ENCODE peak calls at places on chromosomes 1 and 21, in five cellular contexts. One of them, this sample, is unnamed.
A peak's percentile ranks its signal among the peaks of the same experiment; 100 is the strongest.

GRCh38 chr1:156707486-156708244 is 2.3 kb upstream of the CRABP2 start:
- DNase-seq in mammary epithelial cell: no peak
- DNase-seq in astrocyte: no peak
- DNase-seq in tibial artery: no peak
- DNase-seq in sigmoid colon: no peak
- DNase-seq in this sample: no peak

GRCh38 chr1:15215116-15215515 is 31.9 kb upstream of the FHAD1 start:
- DNase-seq in astrocyte: no peak
- DNase-seq in tibial artery: no peak
- DNase-seq in sigmoid colon: peak; percentile 72
- DNase-seq in mammary epithelial cell: no peak
- DNase-seq in this sample: no peak

GRCh38 chr1:168636200-168636599 is 59.8 kb downstream of the XCL1 start:
- DNase-seq in mammary epithelial cell: peak; percentile 72
- DNase-seq in astrocyte: no peak
- DNase-seq in tibial artery: no peak
- DNase-seq in sigmoid colon: no peak
- DNase-seq in this sample: peak; percentile 29

GRCh38 chr1:41483960-41484844 is at the start of gene EDN2:
- DNase-seq in sigmoid colon: peak; percentile 84
- DNase-seq in tibial artery: no peak
- DNase-seq in astrocyte: no peak
- DNase-seq in mammary epithelial cell: peak; percentile 66
- DNase-seq in this sample: peak; percentile 47

GRCh38 chr1:20616468-20617156 is 16.6 kb upstream of the PINK1 start:
- DNase-seq in tibial artery: no peak
- DNase-seq in sigmoid colon: no peak
- DNase-seq in astrocyte: no peak
- DNase-seq in mammary epithelial cell: no peak
- DNase-seq in this sample: no peak

GRCh38 chr21:31213787-31214186 is 130.3 kb downstream of the TIAM1 start:
- DNase-seq in mammary epithelial cell: no peak
- DNase-seq in astrocyte: no peak
- DNase-seq in sigmoid colon: no peak
- DNase-seq in tibial artery: no peak
- DNase-seq in this sample: no peak

GRCh38 chr1:41241748-41242644 is at the start of gene SCMH1:
- DNase-seq in mammary epithelial cell: peak; percentile 25
- DNase-seq in tibial artery: peak; percentile 76
- DNase-seq in astrocyte: peak; percentile 12
- DNase-seq in sigmoid colon: peak; percentile 72
- DNase-seq in this sample: peak; percentile 4

GRCh38 chr1:172630868-172631267 is 28.0 kb upstream of the FASLG start:
- DNase-seq in astrocyte: peak; percentile 33
- DNase-seq in mammary epithelial cell: no peak
- DNase-seq in sigmoid colon: no peak
- DNase-seq in tibial artery: no peak
- DNase-seq in this sample: no peak

GRCh38 chr1:109789771-109790170 is 26.0 kb upstream of the EPS8L3 start:
- DNase-seq in sigmoid colon: peak; percentile 53
- DNase-seq in mammary epithelial cell: no peak
- DNase-seq in tibial artery: peak; percentile 49
- DNase-seq in astrocyte: no peak
- DNase-seq in this sample: peak; percentile 9

GRCh38 chr1:109787845-109788605 is 24.3 kb upstream of the EPS8L3 start:
- DNase-seq in sigmoid colon: peak; percentile 55
- DNase-seq in tibial artery: peak; percentile 56
- DNase-seq in mammary epithelial cell: no peak
- DNase-seq in astrocyte: no peak
- DNase-seq in this sample: no peak

GRCh38 chr1:109790329-109790728 is 26.6 kb upstream of the EPS8L3 start:
- DNase-seq in tibial artery: no peak
- DNase-seq in sigmoid colon: no peak
- DNase-seq in mammary epithelial cell: no peak
- DNase-seq in astrocyte: no peak
- DNase-seq in this sample: no peak

GRCh38 chr1:109787211-109787844 is 23.6 kb upstream of the EPS8L3 start:
- DNase-seq in astrocyte: peak; percentile 27
- DNase-seq in sigmoid colon: peak; percentile 57
- DNase-seq in mammary epithelial cell: peak; percentile 78
- DNase-seq in tibial artery: peak; percentile 31
- DNase-seq in this sample: peak; percentile 8

DNA sequence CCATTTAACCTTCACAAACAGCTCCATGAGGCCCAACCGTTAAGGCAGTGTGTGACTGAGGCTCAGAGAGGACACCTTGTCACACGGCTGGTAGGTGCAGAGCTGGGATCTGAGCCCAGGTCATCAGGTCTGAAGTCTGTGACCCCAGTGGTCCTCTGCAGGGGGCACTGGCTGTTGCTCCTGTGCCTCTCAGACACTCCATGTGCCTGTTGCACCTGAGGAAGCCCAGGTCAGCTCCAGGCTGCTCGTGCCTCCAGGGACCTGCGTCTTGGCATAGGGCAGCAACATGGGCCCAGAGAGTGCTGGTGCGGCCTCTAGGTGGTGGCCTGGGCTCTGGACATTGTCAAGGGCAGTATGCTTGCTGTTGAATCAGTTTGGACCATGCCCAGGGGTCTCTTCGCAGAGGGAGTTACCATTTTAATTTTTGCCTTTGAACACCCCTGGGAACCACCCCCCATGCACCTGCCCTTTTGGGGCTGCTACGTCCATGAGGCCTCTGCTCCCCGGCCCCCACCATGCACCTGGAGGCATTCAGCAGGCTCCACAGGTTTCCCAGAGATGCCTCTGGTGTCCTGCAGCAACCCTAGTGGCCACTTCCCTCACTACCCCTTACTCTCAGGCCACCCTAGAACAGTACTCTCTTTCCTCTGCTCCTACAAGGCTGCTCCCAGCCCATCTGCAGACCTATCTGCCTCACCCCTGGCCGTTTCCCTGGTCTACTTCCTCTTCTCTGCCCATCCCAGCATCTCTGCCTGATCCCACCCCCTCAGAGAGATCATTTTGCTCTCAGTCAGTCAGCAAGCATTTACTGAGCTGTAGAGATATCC is 25.2 kb upstream of the EPS8L3 start:
- DNase-seq in sigmoid colon: peak; percentile 54
- DNase-seq in tibial artery: peak; percentile 51
- DNase-seq in mammary epithelial cell: no peak
- DNase-seq in astrocyte: no peak
- DNase-seq in this sample: peak; percentile 8
- TF ChIP-seq CTCF in sigmoid colon: no peak
- TF ChIP-seq CTCF in tibial artery: no peak
- TF ChIP-seq CTCF in mammary epithelial cell: peak; percentile 44
- TF ChIP-seq CTCF in astrocyte: peak; percentile 36
- TF ChIP-seq CTCF in this sample: no peak

GRCh38 chr1:16440150-16440479 is 409 bp upstream of the NECAP2 start:
- DNase-seq in sigmoid colon: no peak
- DNase-seq in mammary epithelial cell: no peak
- DNase-seq in tibial artery: no peak
- DNase-seq in astrocyte: no peak
- DNase-seq in this sample: no peak
- H3K4me3 ChIP-seq in sigmoid colon: peak overlapping the region; percentile 89
- H3K4me3 ChIP-seq in mammary epithelial cell: no peak overlapping the region
- H3K4me3 ChIP-seq in tibial artery: peak overlapping the region; percentile 79
- H3K4me3 ChIP-seq in astrocyte: peak overlapping the region; percentile 96
- H3K4me3 ChIP-seq in this sample: peak overlapping the region; percentile 81

GRCh38 chr1:228073061-228073869 is 9.2 kb upstream of the ARF1 start:
- DNase-seq in astrocyte: no peak
- DNase-seq in sigmoid colon: peak; percentile 56
- DNase-seq in tibial artery: no peak
- DNase-seq in mammary epithelial cell: no peak
- DNase-seq in this sample: no peak
- H3K27me3 ChIP-seq in astrocyte: no peaks in the 10 kb centered on the region
- H3K27me3 ChIP-seq in sigmoid colon: peaks cover 36% of the 10 kb centered on the region
- H3K27me3 ChIP-seq in tibial artery: peaks cover 25% of the 10 kb centered on the region
- H3K27me3 ChIP-seq in mammary epithelial cell: no peaks in the 10 kb centered on the region
- H3K27me3 ChIP-seq in this sample: no peaks in the 10 kb centered on the region

GRCh38 chr1:175222296-175222938 is 29.8 kb upstream of the KIAA0040 start:
- DNase-seq in mammary epithelial cell: peak; percentile 95
- DNase-seq in astrocyte: no peak
- DNase-seq in tibial artery: no peak
- DNase-seq in sigmoid colon: no peak
- DNase-seq in this sample: no peak

GRCh38 chr1:175220853-175221547 is 28.4 kb upstream of the KIAA0040 start:
- DNase-seq in mammary epithelial cell: peak; percentile 58
- DNase-seq in astrocyte: no peak
- DNase-seq in tibial artery: no peak
- DNase-seq in sigmoid colon: no peak
- DNase-seq in this sample: no peak

GRCh38 chr1:175218786-175219447 is 26.3 kb upstream of the KIAA0040 start:
- DNase-seq in tibial artery: no peak
- DNase-seq in sigmoid colon: no peak
- DNase-seq in astrocyte: no peak
- DNase-seq in mammary epithelial cell: peak; percentile 64
- DNase-seq in this sample: no peak

GRCh38 chr1:175219774-175220173 is 27.2 kb upstream of the KIAA0040 start:
- DNase-seq in astrocyte: no peak
- DNase-seq in mammary epithelial cell: no peak
- DNase-seq in tibial artery: no peak
- DNase-seq in sigmoid colon: no peak
- DNase-seq in this sample: no peak

GRCh38 chr1:175221548-175222175 is 29.1 kb upstream of the KIAA0040 start:
- DNase-seq in astrocyte: peak; percentile 1
- DNase-seq in sigmoid colon: no peak
- DNase-seq in tibial artery: no peak
- DNase-seq in mammary epithelial cell: peak; percentile 88
- DNase-seq in this sample: no peak
- TF ChIP-seq CTCF in astrocyte: no peak
- TF ChIP-seq CTCF in sigmoid colon: no peak
- TF ChIP-seq CTCF in tibial artery: no peak
- TF ChIP-seq CTCF in mammary epithelial cell: peak; percentile 64
- TF ChIP-seq CTCF in this sample: no peak

GRCh38 chr1:234261545-234261944 is 111.7 kb upstream of the COA6 start:
- DNase-seq in tibial artery: no peak
- DNase-seq in astrocyte: no peak
- DNase-seq in mammary epithelial cell: no peak
- DNase-seq in sigmoid colon: no peak
- DNase-seq in this sample: no peak
- H3K4me3 ChIP-seq in tibial artery: no peak overlapping the region
- H3K4me3 ChIP-seq in astrocyte: no peak overlapping the region
- H3K4me3 ChIP-seq in mammary epithelial cell: no peak overlapping the region
- H3K4me3 ChIP-seq in sigmoid colon: no peak overlapping the region
- H3K4me3 ChIP-seq in this sample: no peak overlapping the region

GRCh38 chr1:229408458-229409037 is 25.3 kb downstream of the ACTA1 start:
- DNase-seq in sigmoid colon: no peak
- DNase-seq in tibial artery: no peak
- DNase-seq in mammary epithelial cell: no peak
- DNase-seq in astrocyte: no peak
- DNase-seq in this sample: peak; percentile 91
- H3K27me3 ChIP-seq in sigmoid colon: peaks cover 42% of the 10 kb centered on the region
- H3K27me3 ChIP-seq in tibial artery: peaks cover 22% of the 10 kb centered on the region
- H3K27me3 ChIP-seq in mammary epithelial cell: peaks cover 7% of the 10 kb centered on the region
- H3K27me3 ChIP-seq in astrocyte: peaks cover 37% of the 10 kb centered on the region
- H3K27me3 ChIP-seq in this sample: no peaks in the 10 kb centered on the region

DNA sequence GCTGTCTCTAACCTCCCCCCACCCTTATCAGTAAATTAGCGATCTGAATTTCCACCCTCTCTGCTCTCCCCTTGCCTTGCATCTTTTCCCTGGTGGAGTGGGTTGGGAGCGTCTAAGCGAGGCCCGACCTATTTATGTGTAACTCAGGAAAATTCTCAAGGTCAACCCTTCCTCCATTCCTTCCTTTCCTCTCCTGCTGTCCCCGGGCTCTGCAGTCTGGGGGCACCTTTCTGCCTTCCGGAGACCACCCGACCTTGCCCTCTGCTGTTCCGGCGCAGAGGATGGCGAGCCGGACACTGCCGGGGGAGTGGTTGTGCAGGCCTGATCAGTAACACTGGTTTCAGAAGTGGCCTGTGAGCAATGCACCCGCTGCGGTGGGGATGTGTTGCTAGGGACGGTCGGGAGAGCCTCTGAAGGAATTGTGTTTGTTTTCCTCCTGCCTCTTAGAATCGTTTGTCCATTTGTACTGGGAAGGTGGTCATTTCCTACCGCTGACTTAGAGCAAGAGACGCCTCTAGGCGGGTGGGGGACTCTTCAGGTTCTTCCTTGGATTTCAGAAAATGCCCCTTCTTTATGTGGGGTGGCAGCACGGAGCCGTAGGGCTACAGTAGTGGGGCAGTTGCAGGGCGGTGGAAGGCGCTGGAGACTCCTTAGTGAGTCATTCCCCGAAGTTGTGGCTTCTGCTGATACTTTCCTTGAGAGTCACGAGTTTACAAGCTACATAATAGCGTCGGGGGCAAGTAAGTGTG is 543 bp downstream of the MGST3 start:
- DNase-seq in mammary epithelial cell: peak; percentile 90
- DNase-seq in tibial artery: peak; percentile 84
- DNase-seq in sigmoid colon: peak; percentile 82
- DNase-seq in astrocyte: peak; percentile 87
- DNase-seq in this sample: peak; percentile 48
- TF ChIP-seq CTCF in mammary epithelial cell: peak; percentile 11
- TF ChIP-seq CTCF in tibial artery: no peak
- TF ChIP-seq CTCF in sigmoid colon: no peak
- TF ChIP-seq CTCF in astrocyte: no peak
- TF ChIP-seq CTCF in this sample: no peak

DNA sequence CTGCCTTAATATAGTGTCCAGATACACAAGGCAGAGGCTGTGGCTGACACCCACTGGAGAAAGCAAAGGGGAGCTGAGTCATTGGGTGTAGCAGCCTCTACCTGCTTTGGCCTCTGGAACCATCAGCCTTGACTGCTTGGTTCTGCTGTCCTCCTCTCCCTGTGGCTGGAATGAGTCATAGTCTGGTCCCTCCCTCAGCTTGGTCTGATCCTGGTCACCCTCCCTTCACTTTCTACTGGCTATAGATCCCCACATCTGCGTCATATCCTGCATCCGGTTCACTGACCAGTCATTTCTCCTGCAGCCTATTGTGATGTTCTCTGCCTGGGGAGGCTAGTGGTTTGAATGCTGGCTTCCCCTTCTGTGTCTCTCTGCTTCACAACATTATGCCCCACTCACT is 372.7 kb upstream of the DAB1 start:
- DNase-seq in mammary epithelial cell: peak; percentile 85
- DNase-seq in astrocyte: peak; percentile 30
- DNase-seq in tibial artery: no peak
- DNase-seq in sigmoid colon: no peak
- DNase-seq in this sample: no peak
- H3K4me3 ChIP-seq in mammary epithelial cell: no peak overlapping the region
- H3K4me3 ChIP-seq in astrocyte: no peak overlapping the region
- H3K4me3 ChIP-seq in tibial artery: no peak overlapping the region
- H3K4me3 ChIP-seq in sigmoid colon: no peak overlapping the region
- H3K4me3 ChIP-seq in this sample: no peak overlapping the region

This sample was measured in gastrocnemius medialis.